ENCODE peak calls at places on chromosomes 12 and 14, in seven cellular contexts. R is BE2C, A is Peyer's patch, Q is mesothelial cell of epicardium, G is cardiac fibroblast, M is stomach, V is psoas muscle. S is an unnamed sample.

GRCh38 chr12:123714302-123714627 is 2.1 kb downstream of the ATP6V0A2 start:
- DNase-seq in R (no peak), A (no peak), Q (no peak), G (no peak), M (no peak), V (no peak), S (no peak)

GRCh38 chr12:49903700-49904423 is at the start of gene FAIM2:
- DNase-seq in R (peak; percentile 86), A (no peak), Q (no peak), G (peak; percentile 86), M (no peak), V (peak; percentile 71), S (no peak)

GRCh38 chr12:6788972-6789905 is at the start of gene CD4:
- DNase-seq in R (no peak), A (no peak), Q (no peak), G (no peak), M (no peak), V (peak; percentile 77), S (no peak)

GRCh38 chr14:103679351-103679750 is 35.9 kb downstream of the XRCC3 start:
- DNase-seq in R (peak; percentile 70), A (no peak), Q (no peak), G (peak; percentile 36), M (peak; percentile 40), V (peak; percentile 67), S (peak; percentile 54)

GRCh38 chr14:66606826-66607225 is 98.9 kb downstream of the GPHN start:
- DNase-seq in R (no peak), A (no peak), Q (no peak), G (no peak), M (no peak), V (no peak), S (no peak)

GRCh38 chr12:51217133-51217967 is 512 bp downstream of the POU6F1 start:
- DNase-seq in R (peak; percentile 59), A (peak; percentile 68), Q (peak; percentile 34), G (peak; percentile 35), M (peak; percentile 57), V (peak; percentile 86), S (peak; percentile 61)

GRCh38 chr14:95398630-95399547 is 79.2 kb upstream of the CLMN start:
- DNase-seq in R (no peak), A (no peak), Q (no peak), G (no peak), M (no peak), V (no peak), S (no peak)

GRCh38 chr14:103301512-103302197 is 32.4 kb upstream of the EIF5 start:
- DNase-seq in R (no peak), A (no peak), Q (no peak), G (no peak), M (no peak), V (no peak), S (no peak)

GRCh38 chr12:12533238-12533829 is 29.3 kb downstream of the DUSP16 start:
- DNase-seq in R (peak; percentile 66), A (peak; percentile 61), Q (peak; percentile 56), G (peak; percentile 19), M (peak; percentile 78), V (no peak), S (no peak)

GRCh38 chr12:15469342-15469741 is 147.0 kb downstream of the PTPRO start:
- DNase-seq in R (no peak), A (no peak), Q (no peak), G (no peak), M (no peak), V (no peak), S (no peak)

GRCh38 chr12:133202493-133203343 is 21.4 kb downstream of the ZNF268 start:
- DNase-seq in R (no peak), A (no peak), Q (no peak), G (no peak), M (no peak), V (no peak), S (no peak)

GRCh38 chr12:84919271-84919670 is 6.7 kb upstream of the SLC6A15 start:
- DNase-seq in R (no peak), A (no peak), Q (no peak), G (no peak), M (no peak), V (no peak), S (no peak)

GRCh38 chr14:33464563-33464962 is 486.3 kb downstream of the EGLN3 start:
- DNase-seq in R (no peak), A (no peak), Q (no peak), G (no peak), M (no peak), V (no peak), S (no peak)

GRCh38 chr12:53952871-53953734 is 1.6 kb upstream of the HOXC12 start:
- DNase-seq in R (no peak), A (no peak), Q (no peak), G (no peak), M (no peak), V (no peak), S (no peak)

GRCh38 chr12:5138845-5139244 is 95.2 kb downstream of the KCNA5 start:
- DNase-seq in R (no peak), A (no peak), Q (no peak), G (no peak), M (no peak), V (no peak), S (no peak)

GRCh38 chr12:111458773-111459172 is 53.0 kb downstream of the SH2B3 start:
- DNase-seq in R (no peak), A (no peak), Q (no peak), G (no peak), M (no peak), V (no peak), S (no peak)

GRCh38 chr12:53220857-53221202 is 11.2 kb downstream of the RARG start:
- DNase-seq in R (peak; percentile 92), A (peak; percentile 90), Q (peak; percentile 85), G (peak; percentile 96), M (peak; percentile 89), V (peak; percentile 95), S (peak; percentile 74)

GRCh38 chr14:103504991-103505565 is 17.6 kb downstream of the CKB start:
- DNase-seq in R (no peak), A (no peak), Q (no peak), G (no peak), M (no peak), V (no peak), S (no peak)

GRCh38 chr14:79841433-79841832 is 369.9 kb downstream of the DIO2 start:
- DNase-seq in R (no peak), A (no peak), Q (no peak), G (no peak), M (no peak), V (no peak), S (no peak)

GRCh38 chr12:47817272-47818006 is 2.3 kb downstream of the HDAC7 start:
- DNase-seq in R (no peak), A (no peak), Q (no peak), G (peak; percentile 40), M (no peak), V (peak; percentile 43), S (no peak)

GRCh38 chr12:42584539-42585174 is 4.9 kb downstream of the PRICKLE1 start:
- DNase-seq in R (peak; percentile 26), A (no peak), Q (no peak), G (peak; percentile 43), M (no peak), V (no peak), S (no peak)

GRCh38 chr12:85951823-85952222 is 77.7 kb downstream of the NTS start:
- DNase-seq in R (no peak), A (no peak), Q (no peak), G (peak; percentile 19), M (no peak), V (no peak), S (no peak)
- TF ChIP-seq CTCF in R (peak; percentile 45), A (no peak), Q (peak; percentile 48), G (peak; percentile 31), M (no peak), V (no peak), S (no peak)

GRCh38 chr14:75427482-75428229 is at the start of gene JDP2:
- DNase-seq in R (peak; percentile 72), A (peak; percentile 93), Q (peak; percentile 83), G (peak; percentile 91), M (peak; percentile 92), V (peak; percentile 98), S (peak; percentile 57)
- TF ChIP-seq CTCF in R (no peak), A (no peak), Q (no peak), G (no peak), M (no peak), V (peak; percentile 23), S (no peak)

DNA sequence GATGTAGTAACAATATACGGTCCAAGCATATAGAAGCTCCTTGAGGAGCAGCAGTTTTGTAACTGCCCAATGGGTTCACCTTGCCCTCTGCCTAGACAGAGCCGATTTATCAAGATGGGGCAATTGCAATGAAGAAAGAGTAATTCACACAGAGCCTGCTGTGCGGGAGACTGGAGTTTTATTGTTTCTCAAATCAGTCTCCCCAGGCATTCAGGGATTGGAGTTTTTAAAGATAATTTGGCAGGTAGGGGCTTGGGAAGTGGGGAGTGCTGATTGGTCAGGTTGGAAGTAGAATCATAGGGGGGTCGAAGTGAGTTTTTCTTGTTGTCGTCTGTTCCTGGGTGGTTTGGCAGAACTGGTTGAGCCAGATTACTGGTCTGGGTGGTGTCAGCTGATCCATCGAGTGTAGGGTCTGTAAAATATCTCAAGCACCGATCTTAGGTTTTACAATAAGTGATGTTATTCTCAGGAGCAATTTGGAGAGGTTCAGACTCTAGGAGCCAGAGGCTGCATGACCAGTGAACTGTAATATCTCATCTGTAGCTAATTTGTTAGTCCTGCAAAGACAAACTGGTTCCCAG is 9.6 kb upstream of the SERPINA1 start:
- DNase-seq in R (no peak), A (no peak), Q (no peak), G (no peak), M (no peak), V (no peak), S (no peak)
- TF ChIP-seq CTCF in R (no peak), A (no peak), Q (no peak), G (no peak), M (no peak), V (no peak), S (no peak)

GRCh38 chr12:89962648-89963047 is 254.0 kb upstream of the ATP2B1 start:
- DNase-seq in R (no peak), A (no peak), Q (no peak), G (no peak), M (no peak), V (no peak), S (no peak)
- TF ChIP-seq CTCF in R (peak; percentile 20), A (peak; percentile 16), Q (no peak), G (no peak), M (no peak), V (no peak), S (no peak)

GRCh38 chr12:125033296-125033695 is 31.9 kb upstream of the AACS start:
- DNase-seq in R (no peak), A (no peak), Q (no peak), G (no peak), M (no peak), V (no peak), S (no peak)

DNA sequence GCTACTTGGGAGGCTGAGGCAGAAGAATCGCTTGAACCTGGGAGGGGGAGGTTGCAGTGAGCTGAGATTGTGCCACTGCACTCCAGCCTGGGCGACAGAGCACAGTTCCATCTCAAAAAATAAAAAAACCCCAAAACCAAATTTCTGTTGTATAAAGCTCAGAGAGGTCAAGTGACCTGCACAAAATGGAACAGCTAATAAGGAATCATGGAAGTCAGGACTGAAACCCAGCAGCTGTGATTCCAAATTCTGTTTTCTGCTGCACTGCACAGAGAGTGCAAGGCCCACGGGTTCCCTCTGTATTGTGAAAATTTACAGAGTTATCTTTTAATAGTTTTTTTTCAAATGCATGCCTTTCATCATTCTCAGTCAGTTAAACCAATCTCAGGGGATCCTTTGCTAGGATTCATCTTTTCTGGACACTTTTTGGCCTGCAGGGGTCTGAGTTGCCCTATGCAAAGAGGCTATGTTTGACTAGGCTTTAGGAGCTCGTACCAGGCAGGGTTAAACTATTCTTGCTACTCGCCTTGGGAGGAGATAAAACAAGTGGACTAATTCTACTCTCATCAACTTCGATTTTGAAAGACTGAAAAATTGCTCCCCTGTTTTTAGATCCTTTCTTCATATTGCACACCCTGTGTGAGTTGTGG is 26.1 kb upstream of the AACS start:
- DNase-seq in R (no peak), A (no peak), Q (no peak), G (no peak), M (no peak), V (no peak), S (no peak)
- TF ChIP-seq CTCF in R (peak; percentile 9), A (no peak), Q (no peak), G (no peak), M (no peak), V (no peak), S (no peak)

S was measured in activated B cell treated with CpG ODN at 0.5 μM for 24 hours.